ENCODE peak calls at places on chromosomes 4 and X, in five cellular contexts. One of them, this sample, is unnamed.

GRCh38 chr4:147480891-147481576 is at the start of gene EDNRA:
- DNase-seq in AG10803: peak
- DNase-seq in testis: peak
- DNase-seq in endothelial cell of umbilical vein: no peak
- DNase-seq in upper lobe of right lung: peak
- DNase-seq in this sample: peak

GRCh38 chr4:8893227-8893623 is 21.6 kb upstream of the HMX1 start:
- DNase-seq in AG10803: no peak
- DNase-seq in testis: no peak
- DNase-seq in endothelial cell of umbilical vein: no peak
- DNase-seq in upper lobe of right lung: no peak
- DNase-seq in this sample: no peak

GRCh38 chr4:73870260-73870659 is 1.1 kb downstream of the CXCL1 start:
- DNase-seq in AG10803: no peak
- DNase-seq in testis: no peak
- DNase-seq in endothelial cell of umbilical vein: peak
- DNase-seq in upper lobe of right lung: peak
- DNase-seq in this sample: peak

GRCh38 chr4:16289872-16290554 is 63.7 kb upstream of the TAPT1 start:
- DNase-seq in AG10803: peak
- DNase-seq in testis: no peak
- DNase-seq in endothelial cell of umbilical vein: peak
- DNase-seq in upper lobe of right lung: no peak
- DNase-seq in this sample: peak

GRCh38 chr4:75718529-75718928 is 5.8 kb upstream of the USO1 start:
- DNase-seq in AG10803: no peak
- DNase-seq in testis: no peak
- DNase-seq in endothelial cell of umbilical vein: peak
- DNase-seq in upper lobe of right lung: no peak
- DNase-seq in this sample: no peak

GRCh38 chr4:187668683-187669082 is 326.9 kb upstream of the ZFP42 start:
- DNase-seq in AG10803: no peak
- DNase-seq in testis: no peak
- DNase-seq in endothelial cell of umbilical vein: no peak
- DNase-seq in upper lobe of right lung: no peak
- DNase-seq in this sample: peak

GRCh38 chrX:107736781-107737531 is 38.6 kb downstream of the TSC22D3 start:
- DNase-seq in AG10803: no peak
- DNase-seq in testis: no peak
- DNase-seq in endothelial cell of umbilical vein: peak
- DNase-seq in upper lobe of right lung: no peak
- DNase-seq in this sample: no peak

GRCh38 chrX:130769835-130770234 is 133.2 kb downstream of the ENOX2 start:
- DNase-seq in AG10803: no peak
- DNase-seq in testis: no peak
- DNase-seq in endothelial cell of umbilical vein: no peak
- DNase-seq in upper lobe of right lung: no peak
- DNase-seq in this sample: no peak

GRCh38 chr4:48193921-48194320 is 59.9 kb upstream of the TXK start:
- DNase-seq in AG10803: no peak
- DNase-seq in testis: no peak
- DNase-seq in endothelial cell of umbilical vein: no peak
- DNase-seq in upper lobe of right lung: no peak
- DNase-seq in this sample: no peak

GRCh38 chr4:48197643-48198237 is 63.7 kb upstream of the TXK start:
- DNase-seq in AG10803: no peak
- DNase-seq in testis: no peak
- DNase-seq in endothelial cell of umbilical vein: no peak
- DNase-seq in upper lobe of right lung: no peak
- DNase-seq in this sample: no peak

GRCh38 chr4:48196758-48197504 is 62.9 kb upstream of the TXK start:
- DNase-seq in AG10803: no peak
- DNase-seq in testis: no peak
- DNase-seq in endothelial cell of umbilical vein: no peak
- DNase-seq in upper lobe of right lung: no peak
- DNase-seq in this sample: no peak

GRCh38 chr4:48194986-48195773 is 61.1 kb upstream of the TXK start:
- DNase-seq in AG10803: peak
- DNase-seq in testis: no peak
- DNase-seq in endothelial cell of umbilical vein: peak
- DNase-seq in upper lobe of right lung: no peak
- DNase-seq in this sample: peak

GRCh38 chr4:48195853-48196252 is 61.8 kb upstream of the TXK start:
- DNase-seq in AG10803: no peak
- DNase-seq in testis: no peak
- DNase-seq in endothelial cell of umbilical vein: no peak
- DNase-seq in upper lobe of right lung: no peak
- DNase-seq in this sample: no peak
- H3K4me3 ChIP-seq in AG10803: no peak
- H3K4me3 ChIP-seq in testis: no peak
- H3K4me3 ChIP-seq in endothelial cell of umbilical vein: no peak
- H3K4me3 ChIP-seq in upper lobe of right lung: no peak
- H3K4me3 ChIP-seq in this sample: no peak

GRCh38 chr4:177546745-177547144 is 104.5 kb upstream of the AGA start:
- DNase-seq in AG10803: no peak
- DNase-seq in testis: no peak
- DNase-seq in endothelial cell of umbilical vein: no peak
- DNase-seq in upper lobe of right lung: no peak
- DNase-seq in this sample: peak
- TF ChIP-seq CTCF in AG10803: peak
- TF ChIP-seq CTCF in testis: no peak
- TF ChIP-seq CTCF in endothelial cell of umbilical vein: no peak
- TF ChIP-seq CTCF in upper lobe of right lung: no peak
- TF ChIP-seq CTCF in this sample: peak

DNA sequence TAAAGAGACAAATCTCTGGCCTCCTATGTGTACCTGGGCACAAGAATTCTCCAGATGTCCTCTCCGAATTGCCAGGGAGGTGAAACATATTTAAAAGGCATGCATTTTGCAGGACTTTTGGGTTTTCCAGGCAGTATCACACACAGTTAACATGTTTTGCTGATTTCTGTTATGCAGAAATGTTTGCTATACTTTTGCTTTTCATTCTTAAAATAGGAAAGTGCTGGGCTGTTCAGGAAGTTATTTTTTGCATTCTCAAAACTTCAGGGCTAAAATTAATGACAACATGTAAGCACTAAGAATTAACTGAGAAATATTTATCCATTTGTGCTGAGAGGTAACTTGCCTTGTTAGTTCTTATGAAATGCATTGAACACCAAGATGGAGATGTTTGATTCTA is 390.7 kb upstream of the CTSO start:
- DNase-seq in AG10803: no peak
- DNase-seq in testis: no peak
- DNase-seq in endothelial cell of umbilical vein: no peak
- DNase-seq in upper lobe of right lung: no peak
- DNase-seq in this sample: no peak
- H3K4me3 ChIP-seq in AG10803: no peak
- H3K4me3 ChIP-seq in testis: no peak
- H3K4me3 ChIP-seq in endothelial cell of umbilical vein: no peak
- H3K4me3 ChIP-seq in upper lobe of right lung: no peak
- H3K4me3 ChIP-seq in this sample: no peak

GRCh38 chrX:111164728-111165127 is 68.7 kb downstream of the PAK3 start:
- DNase-seq in AG10803: peak
- DNase-seq in testis: peak
- DNase-seq in endothelial cell of umbilical vein: no peak
- DNase-seq in upper lobe of right lung: no peak
- DNase-seq in this sample: peak
- TF ChIP-seq CTCF in AG10803: peak
- TF ChIP-seq CTCF in testis: peak
- TF ChIP-seq CTCF in endothelial cell of umbilical vein: no peak
- TF ChIP-seq CTCF in upper lobe of right lung: peak
- TF ChIP-seq CTCF in this sample: peak